ENCODE peak calls at places on chromosomes 2 and 18, in five cellular contexts. One of them, this sample, is unnamed.

GRCh38 chr2:217622664-217623063 is 380.1 kb downstream of the TNS1 start:
- DNase-seq in fibroblast of mammary gland: no peak
- DNase-seq in anterior cingulate cortex: no peak
- DNase-seq in transverse colon: no peak
- DNase-seq in COR-L47: no peak
- DNase-seq in this sample: no peak

GRCh38 chr2:241540766-241541561 is 17.6 kb upstream of the BOK start:
- DNase-seq in fibroblast of mammary gland: peak; percentile 39
- DNase-seq in COR-L47: no peak
- DNase-seq in anterior cingulate cortex: no peak
- DNase-seq in transverse colon: peak; percentile 63
- DNase-seq in this sample: peak; percentile 66

GRCh38 chr2:205936446-205936845 is 149.5 kb downstream of the INO80D start:
- DNase-seq in transverse colon: no peak
- DNase-seq in fibroblast of mammary gland: no peak
- DNase-seq in anterior cingulate cortex: no peak
- DNase-seq in COR-L47: no peak
- DNase-seq in this sample: no peak

GRCh38 chr18:61948196-61948800 is 55.5 kb upstream of the RNF152 start:
- DNase-seq in COR-L47: no peak
- DNase-seq in fibroblast of mammary gland: no peak
- DNase-seq in anterior cingulate cortex: no peak
- DNase-seq in transverse colon: no peak
- DNase-seq in this sample: peak; percentile 55

GRCh38 chr18:46891742-46892214 is 25.5 kb downstream of the PIAS2 start:
- DNase-seq in anterior cingulate cortex: no peak
- DNase-seq in fibroblast of mammary gland: no peak
- DNase-seq in COR-L47: no peak
- DNase-seq in transverse colon: no peak
- DNase-seq in this sample: no peak

GRCh38 chr18:36181386-36181785 is 5.9 kb upstream of the MOCOS start:
- DNase-seq in fibroblast of mammary gland: no peak
- DNase-seq in anterior cingulate cortex: no peak
- DNase-seq in COR-L47: no peak
- DNase-seq in transverse colon: no peak
- DNase-seq in this sample: no peak

GRCh38 chr2:153354406-153354805 is 124.2 kb downstream of the RPRM start:
- DNase-seq in anterior cingulate cortex: no peak
- DNase-seq in COR-L47: no peak
- DNase-seq in transverse colon: no peak
- DNase-seq in fibroblast of mammary gland: no peak
- DNase-seq in this sample: no peak

GRCh38 chr18:14029512-14029911 is 102.7 kb downstream of the ZNF519 start:
- DNase-seq in COR-L47: no peak
- DNase-seq in transverse colon: no peak
- DNase-seq in fibroblast of mammary gland: no peak
- DNase-seq in anterior cingulate cortex: no peak
- DNase-seq in this sample: no peak

GRCh38 chr18:68781224-68781623 is 16.7 kb upstream of the CCDC102B start:
- DNase-seq in anterior cingulate cortex: no peak
- DNase-seq in transverse colon: no peak
- DNase-seq in COR-L47: no peak
- DNase-seq in fibroblast of mammary gland: no peak
- DNase-seq in this sample: no peak

GRCh38 chr2:19543271-19544019 is 185.0 kb upstream of the OSR1 start:
- DNase-seq in fibroblast of mammary gland: peak; percentile 53
- DNase-seq in anterior cingulate cortex: no peak
- DNase-seq in transverse colon: no peak
- DNase-seq in COR-L47: no peak
- DNase-seq in this sample: no peak

GRCh38 chr2:29405707-29406106 is 290.5 kb downstream of the CLIP4 start:
- DNase-seq in anterior cingulate cortex: no peak
- DNase-seq in transverse colon: no peak
- DNase-seq in fibroblast of mammary gland: no peak
- DNase-seq in COR-L47: no peak
- DNase-seq in this sample: no peak

GRCh38 chr2:128834203-128834602 is 515.5 kb upstream of the HS6ST1 start:
- DNase-seq in COR-L47: no peak
- DNase-seq in anterior cingulate cortex: no peak
- DNase-seq in fibroblast of mammary gland: no peak
- DNase-seq in transverse colon: no peak
- DNase-seq in this sample: no peak

GRCh38 chr18:3478262-3478978 is 28.4 kb downstream of the TGIF1 start:
- DNase-seq in COR-L47: no peak
- DNase-seq in fibroblast of mammary gland: peak; percentile 86
- DNase-seq in anterior cingulate cortex: no peak
- DNase-seq in transverse colon: no peak
- DNase-seq in this sample: peak; percentile 32

GRCh38 chr2:99935662-99936061 is 206.7 kb downstream of the AFF3 start:
- DNase-seq in anterior cingulate cortex: no peak
- DNase-seq in COR-L47: no peak
- DNase-seq in fibroblast of mammary gland: no peak
- DNase-seq in transverse colon: no peak
- DNase-seq in this sample: no peak

GRCh38 chr2:182915369-182916326 is 49.2 kb upstream of the FRZB start:
- DNase-seq in fibroblast of mammary gland: peak; percentile 84
- DNase-seq in anterior cingulate cortex: no peak
- DNase-seq in transverse colon: no peak
- DNase-seq in COR-L47: no peak
- DNase-seq in this sample: peak; percentile 94

GRCh38 chr2:218985021-218985324 is at the start of gene FEV:
- DNase-seq in fibroblast of mammary gland: no peak
- DNase-seq in anterior cingulate cortex: no peak
- DNase-seq in COR-L47: peak; percentile 44
- DNase-seq in transverse colon: no peak
- DNase-seq in this sample: no peak

This sample was measured in choroid plexus epithelial cell.